ENCODE peak calls at places on chromosome 9, in six cellular contexts. L is brain microvascular endothelial cell; Z is breast epithelium; W is astrocyte; Q is CD8-positive, alpha-beta T cell; R is adrenal gland. P is an unnamed sample.

GRCh38 chr9:120009856-120010255 is 570.1 kb downstream of the CDK5RAP2 start:
- DNase-seq in L (no peak), Z (no peak), W (no peak), Q (no peak), R (no peak), P (no peak)

GRCh38 chr9:107177857-107178256 is 105.2 kb upstream of the RAD23B start:
- DNase-seq in L (no peak), Z (no peak), W (no peak), Q (no peak), R (no peak), P (no peak)

GRCh38 chr9:93827545-93828330 is 127.4 kb downstream of the BARX1 start:
- DNase-seq in L (peak), Z (no peak), W (peak), Q (peak), R (peak), P (peak)

GRCh38 chr9:33263131-33263935 is 1.2 kb downstream of the BAG1 start:
- DNase-seq in L (peak), Z (no peak), W (peak), Q (peak), R (peak), P (peak)

GRCh38 chr9:127898433-127899199 is 787 bp downstream of the ST6GALNAC6 start:
- DNase-seq in L (peak), Z (no peak), W (peak), Q (no peak), R (peak), P (peak)

GRCh38 chr9:95140821-95141220 is 176.7 kb downstream of the FANCC start:
- DNase-seq in L (no peak), Z (no peak), W (no peak), Q (no peak), R (no peak), P (no peak)

GRCh38 chr9:94791431-94791830 is 64.9 kb downstream of the AOPEP start:
- DNase-seq in L (no peak), Z (no peak), W (no peak), Q (no peak), R (no peak), P (no peak)

GRCh38 chr9:122217640-122218039 is 11.1 kb downstream of the LHX6 start:
- DNase-seq in L (no peak), Z (no peak), W (no peak), Q (no peak), R (no peak), P (no peak)

GRCh38 chr9:26210338-26210851 is 532.2 kb upstream of the TUSC1 start:
- DNase-seq in L (peak), Z (no peak), W (peak), Q (no peak), R (no peak), P (peak)

GRCh38 chr9:91047993-91048607 is 246.5 kb downstream of the SYK start:
- DNase-seq in L (peak), Z (no peak), W (peak), Q (no peak), R (no peak), P (peak)

GRCh38 chr9:135098400-135099105 is 11.1 kb downstream of the OLFM1 start:
- DNase-seq in L (no peak), Z (no peak), W (no peak), Q (no peak), R (peak), P (no peak)

GRCh38 chr9:134637241-134637640 is 4.4 kb upstream of the COL5A1 start:
- DNase-seq in L (no peak), Z (no peak), W (peak), Q (no peak), R (peak), P (no peak)

GRCh38 chr9:120393386-120394057 is 186.4 kb downstream of the CDK5RAP2 start:
- DNase-seq in L (no peak), Z (no peak), W (peak), Q (no peak), R (no peak), P (peak)

GRCh38 chr9:80605129-80605528 is 1033.4 kb downstream of the TLE4 start:
- DNase-seq in L (no peak), Z (no peak), W (peak), Q (no peak), R (peak), P (peak)

DNA sequence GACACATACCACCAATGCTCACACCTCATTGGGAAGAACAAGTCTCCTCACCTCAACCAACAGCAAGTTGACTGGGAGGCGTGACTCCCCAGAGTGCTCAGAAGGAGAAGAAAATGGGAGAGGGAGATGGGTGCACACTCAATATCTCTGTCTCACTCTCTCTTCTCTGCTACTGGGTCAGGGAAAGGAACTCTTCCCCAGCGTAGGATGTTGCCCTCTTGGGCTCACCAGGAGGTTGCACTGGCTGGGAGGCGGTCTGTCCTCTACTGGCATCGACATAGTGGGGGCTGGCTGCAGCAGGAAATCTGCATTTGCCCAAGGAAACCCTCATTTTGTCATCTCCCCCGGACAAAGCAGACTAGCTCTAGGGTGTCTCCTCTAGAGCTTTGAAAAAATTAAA is 179.4 kb upstream of the MVB12B start:
- DNase-seq in L (no peak), Z (no peak), W (no peak), Q (no peak), R (no peak), P (no peak)
- H3K4me3 ChIP-seq in L (no peak), Z (no peak), W (no peak), Q (no peak), R (no peak), P (no peak)

GRCh38 chr9:68585034-68585761 is 44.5 kb upstream of the TMEM252 start:
- DNase-seq in L (no peak), Z (no peak), W (no peak), Q (no peak), R (no peak), P (no peak)
- TF ChIP-seq CTCF in L (no peak), Z (no peak), W (no peak), Q (no peak), R (no peak), P (no peak)

GRCh38 chr9:72952394-72952720 is 496 bp downstream of the ALDH1A1 start:
- DNase-seq in L (no peak), Z (no peak), W (no peak), Q (no peak), R (no peak), P (no peak)
- H3K4me3 ChIP-seq in L (no peak), Z (peak), W (no peak), Q (no peak), R (no peak), P (peak)

GRCh38 chr9:132834343-132834742 is 43.7 kb downstream of the AK8 start:
- DNase-seq in L (no peak), Z (no peak), W (no peak), Q (no peak), R (no peak), P (no peak)
- TF ChIP-seq CTCF in L (no peak), Z (no peak), W (no peak), Q (no peak), R (no peak), P (no peak)